ENCODE peak calls at places on chromosome 4, in four cellular contexts. C is GM12878, S is K562, W is HepG2. Q is an unnamed sample.

GRCh38 chr4:112865443-112865842 is 184.0 kb upstream of the ANK2 start:
- DNase-seq in W (no peak), C (no peak), S (no peak), Q (no peak)

GRCh38 chr4:1477045-1477905 is 71.0 kb upstream of the NKX1-1 start:
- DNase-seq in S (no peak), W (no peak), C (no peak), Q (peak; percentile 8)

GRCh38 chr4:39702716-39703115 is 4.8 kb downstream of the UBE2K start:
- DNase-seq in S (no peak), C (no peak), W (no peak), Q (no peak)

GRCh38 chr4:153027879-153028278 is 91.8 kb downstream of the FHDC1 start:
- DNase-seq in C (no peak), S (no peak), W (no peak), Q (no peak)

GRCh38 chr4:181938641-181939040 is 304.6 kb upstream of the TENM3 start:
- DNase-seq in W (no peak), C (no peak), S (no peak), Q (no peak)

GRCh38 chr4:168183717-168184571 is 91.6 kb downstream of the ANXA10 start:
- DNase-seq in S (peak; percentile 36), C (peak; percentile 12), W (peak; percentile 14), Q (no peak)

GRCh38 chr4:47122592-47123291 is 91.4 kb downstream of the GABRB1 start:
- DNase-seq in S (peak; percentile 64), W (peak; percentile 63), C (peak; percentile 21), Q (peak; percentile 75)

GRCh38 chr4:43932448-43932847 is 516.2 kb downstream of the KCTD8 start:
- DNase-seq in C (no peak), W (no peak), S (no peak), Q (no peak)

GRCh38 chr4:8070751-8071718 is 87.6 kb downstream of the ABLIM2 start:
- DNase-seq in C (no peak), S (no peak), W (no peak), Q (no peak)

GRCh38 chr4:151260526-151260925 is 16.4 kb upstream of the PRSS48 start:
- DNase-seq in C (no peak), S (no peak), W (no peak), Q (no peak)

GRCh38 chr4:138555107-138555506 is 313.0 kb upstream of the SLC7A11 start:
- DNase-seq in C (no peak), W (no peak), S (no peak), Q (no peak)

GRCh38 chr4:967113-968104 is 6.0 kb downstream of the DGKQ start:
- DNase-seq in C (no peak), W (no peak), S (no peak), Q (peak; percentile 47)

GRCh38 chr4:155497306-155497705 is 120.5 kb upstream of the MAP9 start:
- DNase-seq in W (no peak), S (no peak), C (no peak), Q (no peak)

GRCh38 chr4:153113061-153113837 is 91.0 kb upstream of the TRIM2 start:
- DNase-seq in C (no peak), S (no peak), W (no peak), Q (no peak)

GRCh38 chr4:185115827-185116232 is 27.2 kb upstream of the SLC25A4 start:
- DNase-seq in S (peak; percentile 95), C (no peak), W (peak; percentile 79), Q (peak; percentile 66)

GRCh38 chr4:186724861-186725419 is 1.3 kb upstream of the FAT1 start:
- DNase-seq in C (no peak), W (no peak), S (peak; percentile 12), Q (no peak)

GRCh38 chr4:168569066-168569908 is 72.4 kb downstream of the PALLD start:
- DNase-seq in W (peak; percentile 1), C (no peak), S (peak; percentile 52), Q (no peak)

GRCh38 chr4:116223059-116223732 is 862.2 kb downstream of the TRAM1L1 start:
- DNase-seq in C (no peak), S (no peak), W (no peak), Q (no peak)

GRCh38 chr4:907691-908437 is 24.3 kb downstream of the GAK start:
- DNase-seq in W (no peak), C (no peak), S (no peak), Q (no peak)

GRCh38 chr4:146256328-146256727 is 42.0 kb downstream of the REELD1 start:
- DNase-seq in C (no peak), W (no peak), S (no peak), Q (no peak)

GRCh38 chr4:145066063-145066501 is 31.9 kb downstream of the ANAPC10 start:
- DNase-seq in C (no peak), S (no peak), W (no peak), Q (no peak)

GRCh38 chr4:170234800-170235199 is 145.0 kb upstream of the AADAT start:
- DNase-seq in W (no peak), S (no peak), C (no peak), Q (no peak)

GRCh38 chr4:153603258-153603657 is 80.8 kb upstream of the TLR2 start:
- DNase-seq in W (no peak), S (no peak), C (no peak), Q (no peak)

GRCh38 chr4:147509386-147509785 is 28.5 kb downstream of the EDNRA start:
- DNase-seq in C (no peak), S (no peak), W (no peak), Q (peak; percentile 22)

GRCh38 chr4:188934320-188934975 is 795.2 kb downstream of the TRIML1 start:
- DNase-seq in S (no peak), C (no peak), W (no peak), Q (no peak)
- TF ChIP-seq USF2 in S (no peak), C (no peak), W (no peak), Q (no peak)

GRCh38 chr4:11468901-11469300 is 40.2 kb upstream of the HS3ST1 start:
- DNase-seq in C (no peak), S (no peak), W (no peak), Q (no peak)

GRCh38 chr4:11472535-11472934 is 43.8 kb upstream of the HS3ST1 start:
- DNase-seq in C (no peak), S (no peak), W (no peak), Q (no peak)

GRCh38 chr4:11471613-11472012 is 42.9 kb upstream of the HS3ST1 start:
- DNase-seq in W (no peak), C (peak; percentile 39), S (no peak), Q (no peak)

GRCh38 chr4:11469900-11470708 is 41.4 kb upstream of the HS3ST1 start:
- DNase-seq in C (peak; percentile 38), W (no peak), S (no peak), Q (no peak)

DNA sequence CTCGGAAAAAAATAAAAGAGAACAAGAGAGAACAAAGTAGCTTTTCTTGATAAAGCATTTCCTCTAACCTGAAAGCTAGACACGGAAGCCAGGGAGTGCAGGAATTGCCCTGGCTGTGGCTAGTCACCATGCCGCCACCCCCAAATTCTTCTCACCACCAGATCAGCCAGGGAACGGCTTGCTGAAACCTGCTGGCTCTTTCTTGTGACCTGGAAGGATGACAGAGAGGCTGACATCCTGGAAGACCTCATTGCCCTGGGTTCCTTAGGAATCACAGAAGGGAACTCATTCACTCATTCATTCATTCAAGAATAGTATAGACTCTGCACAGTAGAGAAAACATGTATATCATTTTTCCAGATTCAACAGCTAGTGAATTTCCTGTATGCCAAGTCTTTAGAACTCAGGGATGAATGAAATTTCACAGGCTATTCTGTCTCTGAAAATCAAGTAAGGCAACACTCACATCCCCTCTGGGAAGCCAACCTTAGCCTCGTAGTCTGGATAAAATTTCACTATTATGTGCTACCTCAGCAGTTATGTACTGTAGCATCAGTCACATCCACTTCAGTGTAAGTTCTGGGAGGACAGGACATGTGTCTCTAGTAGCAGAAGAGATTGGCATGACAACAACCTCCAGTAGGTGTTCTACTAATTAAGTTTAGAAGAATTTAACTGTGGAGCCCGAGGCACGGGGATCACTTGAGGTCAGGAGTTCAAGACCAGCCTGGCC is 42.2 kb upstream of the HS3ST1 start:
- DNase-seq in W (no peak), S (no peak), C (no peak), Q (no peak)
- TF ChIP-seq CBFB in W (no peak), S (no peak), C (no peak), Q (no peak)

DNA sequence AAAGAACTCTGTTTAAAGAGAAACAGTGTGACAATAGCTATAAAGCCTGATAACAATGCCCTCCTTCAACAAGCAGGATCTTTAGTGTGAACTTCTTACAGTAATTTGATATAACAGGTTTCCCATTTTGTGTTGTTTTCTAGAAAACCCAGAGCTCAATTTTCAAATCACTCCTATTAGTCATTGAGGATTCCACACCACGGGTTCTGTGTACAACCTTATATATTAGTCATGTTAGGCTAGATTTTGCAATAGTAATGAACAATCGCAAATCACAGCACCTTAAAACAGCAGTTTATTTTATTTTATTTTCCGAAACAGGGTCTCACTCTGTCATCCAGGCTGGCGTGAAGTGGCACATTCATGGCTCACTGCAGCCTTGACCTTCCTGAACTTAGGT is 1020.9 kb upstream of the INTU start:
- DNase-seq in S (no peak), C (no peak), W (no peak), Q (no peak)
- TF ChIP-seq USF2 in S (no peak), C (no peak), W (no peak), Q (no peak)

GRCh38 chr4:87268401-87268800 is 48.0 kb upstream of the KLHL8 start:
- DNase-seq in W (no peak), C (no peak), S (no peak), Q (no peak)

GRCh38 chr4:87266986-87267385 is 46.6 kb upstream of the KLHL8 start:
- DNase-seq in W (no peak), C (no peak), S (no peak), Q (no peak)

GRCh38 chr4:87270825-87271224 is 50.4 kb upstream of the KLHL8 start:
- DNase-seq in W (no peak), C (no peak), S (no peak), Q (peak; percentile 13)

GRCh38 chr4:87274327-87274726 is 48.4 kb downstream of the HSD17B13 start:
- DNase-seq in C (no peak), W (no peak), S (no peak), Q (no peak)

GRCh38 chr4:87270144-87270543 is 49.7 kb upstream of the KLHL8 start:
- DNase-seq in W (peak; percentile 62), S (peak; percentile 53), C (no peak), Q (peak; percentile 13)
- TF ChIP-seq CBFB in W (no peak), S (no peak), C (no peak), Q (no peak)

GRCh38 chr4:150078996-150079581 is 844 bp downstream of the DCLK2 start:
- DNase-seq in S (no peak), C (no peak), W (no peak), Q (peak; percentile 50)
- TF ChIP-seq USF2 in S (no peak), C (no peak), W (no peak), Q (no peak)

GRCh38 chr4:27350161-27350560 is 489.5 kb downstream of the STIM2 start:
- DNase-seq in C (no peak), S (peak; percentile 39), W (no peak), Q (no peak)
- TF ChIP-seq CBFB in C (no peak), S (no peak), W (no peak), Q (no peak)